ENCODE peak calls at places on chromosomes 6 and 20, in five cellular contexts. H is Daoy; E is kidney tubule cell; I is stimulated activated CD4-positive, alpha-beta T cell treated with anti-CD3 and anti-CD28 coated beads, TNF-alpha, amount 100 ng/mL, for 48 hours; J is PC-3. S is an unnamed sample.

GRCh38 chr6:41581381-41581991 is 35.3 kb downstream of the FOXP4 start:
- DNase-seq in H (peak), E (peak), I (no peak), J (peak), S (no peak)

GRCh38 chr6:20724443-20724842 is 190.2 kb downstream of the CDKAL1 start:
- DNase-seq in H (no peak), E (no peak), I (no peak), J (no peak), S (no peak)

GRCh38 chr20:20364016-20364746 is 3.7 kb upstream of the INSM1 start:
- DNase-seq in H (no peak), E (no peak), I (no peak), J (no peak), S (no peak)

GRCh38 chr6:149974825-149975224 is 11.1 kb downstream of the ULBP1 start:
- DNase-seq in H (no peak), E (no peak), I (no peak), J (no peak), S (no peak)

GRCh38 chr20:5657190-5657872 is 92.9 kb upstream of the SHLD1 start:
- DNase-seq in H (peak), E (peak), I (no peak), J (peak), S (no peak)

GRCh38 chr6:56757585-56757984 is 114.9 kb upstream of the DST start:
- DNase-seq in H (peak), E (peak), I (no peak), J (peak), S (no peak)

GRCh38 chr20:44979090-44979621 is 12.8 kb downstream of the STK4 start:
- DNase-seq in H (peak), E (peak), I (no peak), J (peak), S (no peak)

GRCh38 chr20:48523191-48523757 is 304.5 kb downstream of the PREX1 start:
- DNase-seq in H (peak), E (peak), I (no peak), J (peak), S (no peak)

GRCh38 chr6:144195671-144196070 is 45.4 kb downstream of the STX11 start:
- DNase-seq in H (peak), E (peak), I (no peak), J (peak), S (no peak)

GRCh38 chr20:62120990-62121775 is 1.1 kb upstream of the LSM14B start:
- DNase-seq in H (no peak), E (no peak), I (peak), J (peak), S (no peak)

GRCh38 chr6:165747963-165748362 is 84.9 kb upstream of the PDE10A start:
- DNase-seq in H (no peak), E (no peak), I (no peak), J (no peak), S (no peak)

GRCh38 chr20:869606-870005 is 36.1 kb downstream of the FAM110A start:
- DNase-seq in H (no peak), E (no peak), I (no peak), J (no peak), S (no peak)

GRCh38 chr6:52726741-52727535 is 36.3 kb downstream of the GSTA2 start:
- DNase-seq in H (peak), E (peak), I (no peak), J (peak), S (no peak)

GRCh38 chr20:53294804-53295203 is 298.8 kb downstream of the ZNF217 start:
- DNase-seq in H (no peak), E (no peak), I (no peak), J (no peak), S (no peak)

GRCh38 chr6:72524011-72524645 is 97.7 kb upstream of the KCNQ5 start:
- DNase-seq in H (peak), E (no peak), I (no peak), J (no peak), S (no peak)

GRCh38 chr6:108760158-108761050 is 87.8 kb upstream of the ARMC2 start:
- DNase-seq in H (no peak), E (no peak), I (no peak), J (no peak), S (no peak)

GRCh38 chr6:52990342-52990741 is 4.7 kb downstream of the GSTA4 start:
- DNase-seq in H (peak), E (peak), I (no peak), J (peak), S (no peak)

GRCh38 chr6:138657026-138657425 is 116.5 kb upstream of the CCDC28A start:
- DNase-seq in H (no peak), E (no peak), I (no peak), J (no peak), S (no peak)

GRCh38 chr6:127484207-127484858 is 25.1 kb upstream of the KIAA0408 start:
- DNase-seq in H (peak), E (peak), I (no peak), J (peak), S (peak)

GRCh38 chr6:44670146-44670545 is 282.6 kb downstream of the CDC5L start:
- DNase-seq in H (no peak), E (no peak), I (no peak), J (no peak), S (no peak)

GRCh38 chr6:71139249-71139648 is 149.4 kb upstream of the OGFRL1 start:
- DNase-seq in H (peak), E (peak), I (no peak), J (peak), S (no peak)

GRCh38 chr6:43076928-43077809 is 1.1 kb downstream of the PTK7 start:
- DNase-seq in H (peak), E (peak), I (no peak), J (peak), S (no peak)

GRCh38 chr20:51019598-51020592 is 3.0 kb downstream of the KCNG1 start:
- DNase-seq in H (no peak), E (no peak), I (no peak), J (no peak), S (no peak)

GRCh38 chr6:153595903-153596302 is 443.1 kb upstream of the OPRM1 start:
- DNase-seq in H (no peak), E (no peak), I (no peak), J (peak), S (no peak)

GRCh38 chr6:45946887-45947286 is 68.8 kb downstream of the CLIC5 start:
- DNase-seq in H (peak), E (no peak), I (no peak), J (no peak), S (no peak)

GRCh38 chr6:105786890-105787655 is 299.1 kb upstream of the PRDM1 start:
- DNase-seq in H (no peak), E (no peak), I (no peak), J (no peak), S (peak)

GRCh38 chr20:44802702-44803101 is 7.6 kb downstream of the RIMS4 start:
- DNase-seq in H (no peak), E (no peak), I (no peak), J (no peak), S (no peak)

GRCh38 chr6:128601060-128601459 is 80.7 kb upstream of the PTPRK start:
- DNase-seq in H (peak), E (peak), I (no peak), J (peak), S (no peak)

GRCh38 chr6:132495604-132496079 is 17.3 kb downstream of the STX7 start:
- DNase-seq in H (no peak), E (no peak), I (no peak), J (no peak), S (no peak)

GRCh38 chr6:154605207-154605877 is 94.9 kb upstream of the CNKSR3 start:
- DNase-seq in H (peak), E (peak), I (no peak), J (peak), S (peak)

GRCh38 chr6:21067521-21067920 is 526.0 kb upstream of the SOX4 start:
- DNase-seq in H (no peak), E (no peak), I (no peak), J (peak), S (no peak)

GRCh38 chr20:17727351-17727750 is 27.6 kb downstream of the BANF2 start:
- DNase-seq in H (no peak), E (no peak), I (no peak), J (no peak), S (no peak)

GRCh38 chr6:35487653-35488516 is 9.0 kb downstream of the TEAD3 start:
- DNase-seq in H (peak), E (no peak), I (no peak), J (peak), S (no peak)

GRCh38 chr6:36025932-36026327 is 1.5 kb upstream of the SLC26A8 start:
- DNase-seq in H (peak), E (peak), I (no peak), J (peak), S (no peak)

GRCh38 chr6:164283574-164283973 is 869.1 kb downstream of the QKI start:
- DNase-seq in H (no peak), E (no peak), I (no peak), J (no peak), S (no peak)

S was measured in GM18507.